ENCODE peak calls at places on chromosomes 6 and 20, in ten cellular contexts. One of them, this sample, is unnamed.

GRCh38 chr6:79949235-79949634 is 1.9 kb upstream of the ELOVL4 start:
- DNase-seq in cardiac muscle cell: peak
- DNase-seq in A172: peak
- DNase-seq in iPS DF 6.9: peak
- DNase-seq in HEK293T: peak
- DNase-seq in NCI-H774: no peak
- DNase-seq in epithelial cell of esophagus: peak
- DNase-seq in effector CD4-positive, alpha-beta T cell: peak
- DNase-seq in retina: peak
- DNase-seq in NCI-H460: peak
- DNase-seq in this sample: peak

GRCh38 chr6:25629202-25629584 is 22.8 kb upstream of the SCGN start:
- DNase-seq in HEK293T: no peak
- DNase-seq in epithelial cell of esophagus: no peak
- DNase-seq in retina: no peak
- DNase-seq in cardiac muscle cell: no peak
- DNase-seq in NCI-H774: peak
- DNase-seq in iPS DF 6.9: no peak
- DNase-seq in NCI-H460: no peak
- DNase-seq in effector CD4-positive, alpha-beta T cell: no peak
- DNase-seq in A172: no peak
- DNase-seq in this sample: no peak

GRCh38 chr6:30885999-30886896 is 1.9 kb downstream of the DDR1 start:
- DNase-seq in retina: peak
- DNase-seq in epithelial cell of esophagus: peak
- DNase-seq in NCI-H774: peak
- DNase-seq in cardiac muscle cell: peak
- DNase-seq in HEK293T: no peak
- DNase-seq in NCI-H460: peak
- DNase-seq in effector CD4-positive, alpha-beta T cell: no peak
- DNase-seq in A172: peak
- DNase-seq in iPS DF 6.9: no peak
- DNase-seq in this sample: peak

GRCh38 chr20:42219005-42219404 is 600.8 kb upstream of the CHD6 start:
- DNase-seq in cardiac muscle cell: no peak
- DNase-seq in A172: no peak
- DNase-seq in NCI-H774: peak
- DNase-seq in NCI-H460: no peak
- DNase-seq in epithelial cell of esophagus: no peak
- DNase-seq in retina: no peak
- DNase-seq in iPS DF 6.9: no peak
- DNase-seq in HEK293T: peak
- DNase-seq in effector CD4-positive, alpha-beta T cell: no peak
- DNase-seq in this sample: no peak

GRCh38 chr6:24779416-24779815 is 4.7 kb downstream of the GMNN start:
- DNase-seq in retina: no peak
- DNase-seq in cardiac muscle cell: no peak
- DNase-seq in HEK293T: no peak
- DNase-seq in iPS DF 6.9: no peak
- DNase-seq in epithelial cell of esophagus: peak
- DNase-seq in NCI-H774: no peak
- DNase-seq in A172: no peak
- DNase-seq in effector CD4-positive, alpha-beta T cell: no peak
- DNase-seq in NCI-H460: no peak
- DNase-seq in this sample: no peak

GRCh38 chr20:3199206-3199605 is 5.3 kb downstream of the DDRGK1 start:
- DNase-seq in retina: no peak
- DNase-seq in iPS DF 6.9: no peak
- DNase-seq in A172: no peak
- DNase-seq in effector CD4-positive, alpha-beta T cell: no peak
- DNase-seq in epithelial cell of esophagus: no peak
- DNase-seq in HEK293T: no peak
- DNase-seq in NCI-H460: no peak
- DNase-seq in NCI-H774: no peak
- DNase-seq in cardiac muscle cell: no peak
- DNase-seq in this sample: no peak

GRCh38 chr6:72421387-72421786 is 200.5 kb upstream of the KCNQ5 start:
- DNase-seq in NCI-H460: no peak
- DNase-seq in cardiac muscle cell: no peak
- DNase-seq in epithelial cell of esophagus: no peak
- DNase-seq in effector CD4-positive, alpha-beta T cell: no peak
- DNase-seq in A172: no peak
- DNase-seq in retina: no peak
- DNase-seq in iPS DF 6.9: no peak
- DNase-seq in NCI-H774: no peak
- DNase-seq in HEK293T: no peak
- DNase-seq in this sample: no peak

GRCh38 chr6:124260337-124260736 is 456.7 kb downstream of the NKAIN2 start:
- DNase-seq in HEK293T: no peak
- DNase-seq in iPS DF 6.9: no peak
- DNase-seq in epithelial cell of esophagus: peak
- DNase-seq in NCI-H460: no peak
- DNase-seq in effector CD4-positive, alpha-beta T cell: no peak
- DNase-seq in A172: no peak
- DNase-seq in NCI-H774: no peak
- DNase-seq in retina: no peak
- DNase-seq in cardiac muscle cell: no peak
- DNase-seq in this sample: no peak

GRCh38 chr20:11195899-11196558 is 522.2 kb upstream of the JAG1 start:
- DNase-seq in A172: peak
- DNase-seq in NCI-H460: no peak
- DNase-seq in NCI-H774: no peak
- DNase-seq in effector CD4-positive, alpha-beta T cell: no peak
- DNase-seq in cardiac muscle cell: peak
- DNase-seq in retina: no peak
- DNase-seq in epithelial cell of esophagus: peak
- DNase-seq in iPS DF 6.9: no peak
- DNase-seq in HEK293T: no peak
- DNase-seq in this sample: no peak

This sample was measured in Caco-2.